ENCODE peak calls at places on chromosome 14, in seven cellular contexts. W is ACHN; U is fibroblast of gingiva; Y is stimulated activated CD4-positive, alpha-beta T cell treated with anti-CD3 and anti-CD28 coated beads, Interleukin-12 subunit alpha, Interleukin-12 subunit beta, amount 100 ng/mL, for 24 hours; V is HepG2; N is activated effector memory CD4-positive, alpha-beta T cell treated with anti-CD3 and anti-CD28 coated beads, Interleukin-2, amount 50 U/mL, for 16 hours; P is SJSA1. D is an unnamed sample.

GRCh38 chr14:100588671-100589070 is 1.5 kb upstream of the BEGAIN start:
- DNase-seq in N (peak), P (no peak), W (no peak), V (no peak), Y (no peak), U (no peak), D (no peak)

GRCh38 chr14:75459099-75459741 is 31.4 kb downstream of the JDP2 start:
- DNase-seq in P (no peak), U (no peak), V (no peak), Y (no peak), W (no peak), N (no peak), D (no peak)

GRCh38 chr14:73785336-73785833 is 66.2 kb upstream of the PTGR2 start:
- DNase-seq in W (peak), P (peak), V (peak), N (peak), Y (no peak), U (peak), D (peak)

GRCh38 chr14:104383088-104383805 is 196.3 kb upstream of the C14orf180 start:
- DNase-seq in V (no peak), Y (no peak), W (no peak), N (no peak), P (no peak), U (no peak), D (no peak)

GRCh38 chr14:74211945-74212580 is 27.2 kb upstream of the VSX2 start:
- DNase-seq in N (no peak), P (no peak), W (no peak), Y (no peak), U (no peak), V (no peak), D (no peak)

GRCh38 chr14:75578099-75578785 is at the start of gene FLVCR2:
- DNase-seq in Y (no peak), V (peak), P (peak), W (peak), N (peak), U (peak), D (peak)

GRCh38 chr14:66036598-66036997 is 449.6 kb upstream of the CCDC196 start:
- DNase-seq in P (no peak), W (no peak), U (no peak), Y (no peak), V (no peak), N (no peak), D (no peak)

GRCh38 chr14:54749727-54750126 is 152.9 kb downstream of the GCH1 start:
- DNase-seq in Y (no peak), W (no peak), P (no peak), U (no peak), V (no peak), N (no peak), D (no peak)

GRCh38 chr14:61459229-61459628 is 137.8 kb downstream of the PRKCH start:
- DNase-seq in N (peak), V (no peak), U (no peak), Y (no peak), W (no peak), P (no peak), D (no peak)

GRCh38 chr14:91367173-91368171 is 50.1 kb downstream of the CCDC88C start:
- DNase-seq in N (peak), P (no peak), W (peak), V (no peak), Y (no peak), U (peak), D (peak)

GRCh38 chr14:31449971-31450610 is 7.2 kb downstream of the DTD2 start:
- DNase-seq in W (peak), Y (no peak), U (peak), V (peak), P (no peak), N (no peak), D (no peak)

GRCh38 chr14:104885973-104886689 is 21.1 kb downstream of the CEP170B start:
- DNase-seq in P (no peak), N (no peak), Y (no peak), V (no peak), W (no peak), U (no peak), D (no peak)

GRCh38 chr14:105197274-105197673 is 16.2 kb upstream of the NUDT14 start:
- DNase-seq in U (peak), N (no peak), Y (no peak), V (no peak), W (no peak), P (peak), D (no peak)

GRCh38 chr14:32201816-32202467 is at the start of gene RNU6-7:
- DNase-seq in U (no peak), Y (no peak), N (peak), P (no peak), V (peak), W (no peak), D (peak)

GRCh38 chr14:72049462-72049861 is 117.2 kb downstream of the RGS6 start:
- DNase-seq in W (no peak), N (peak), U (no peak), Y (no peak), V (no peak), P (no peak), D (no peak)

GRCh38 chr14:55249423-55249822 is 21.8 kb upstream of the FBXO34 start:
- DNase-seq in V (no peak), W (peak), P (no peak), N (no peak), U (no peak), Y (no peak), D (no peak)

GRCh38 chr14:96102071-96102856 is 63.1 kb downstream of the C14orf132 start:
- DNase-seq in Y (no peak), W (no peak), N (peak), P (no peak), V (no peak), U (peak), D (no peak)

GRCh38 chr14:100767003-100767787 is 40.5 kb downstream of the DLK1 start:
- DNase-seq in U (no peak), W (no peak), P (no peak), N (peak), Y (no peak), V (no peak), D (no peak)

GRCh38 chr14:94517641-94518257 is 8.5 kb upstream of the SERPINA12 start:
- DNase-seq in P (no peak), N (no peak), Y (no peak), U (no peak), V (peak), W (no peak), D (no peak)

GRCh38 chr14:103416916-103417315 is 31.7 kb downstream of the MARK3 start:
- DNase-seq in V (no peak), P (no peak), W (no peak), Y (no peak), U (no peak), N (no peak), D (no peak)

GRCh38 chr14:95545769-95546168 is 10.9 kb downstream of the GLRX5 start:
- DNase-seq in P (no peak), U (peak), V (no peak), Y (no peak), W (peak), N (no peak), D (no peak)

GRCh38 chr14:78022059-78022458 is 148.1 kb upstream of the NRXN3 start:
- DNase-seq in Y (peak), W (peak), P (peak), V (peak), N (peak), U (peak), D (no peak)

GRCh38 chr14:99261916-99262787 is 9.8 kb downstream of the BCL11B start:
- DNase-seq in P (no peak), U (no peak), N (peak), Y (no peak), V (no peak), W (no peak), D (no peak)

GRCh38 chr14:72448212-72448611 is 445.7 kb downstream of the DPF3 start:
- DNase-seq in V (no peak), U (no peak), P (no peak), N (no peak), Y (no peak), W (no peak), D (no peak)

GRCh38 chr14:101086926-101087325 is 183.4 kb upstream of the RTL1 start:
- DNase-seq in V (no peak), U (no peak), W (no peak), N (peak), P (no peak), Y (no peak), D (no peak)